ENCODE peak calls at places on chromosomes 6 and 20, in ten cellular contexts. One of them, this sample, is unnamed.

GRCh38 chr6:7178280-7178679 is 70.5 kb downstream of the RREB1 start:
- DNase-seq in body of pancreas: no peak
- DNase-seq in tibial artery: no peak
- DNase-seq in mesendoderm: no peak
- DNase-seq in heart left ventricle: no peak
- DNase-seq in CD8-positive, alpha-beta T cell: no peak
- DNase-seq in K562: no peak
- DNase-seq in GM23248: no peak
- DNase-seq in neural progenitor cell: no peak
- DNase-seq in A549: no peak
- DNase-seq in this sample: no peak

GRCh38 chr6:144284753-144285547 is at the start of gene UTRN:
- DNase-seq in body of pancreas: peak; percentile 83
- DNase-seq in tibial artery: peak; percentile 91
- DNase-seq in mesendoderm: peak; percentile 94
- DNase-seq in heart left ventricle: peak; percentile 87
- DNase-seq in CD8-positive, alpha-beta T cell: peak; percentile 27
- DNase-seq in K562: peak; percentile 65
- DNase-seq in GM23248: peak; percentile 93
- DNase-seq in neural progenitor cell: peak; percentile 94
- DNase-seq in A549: peak; percentile 80
- DNase-seq in this sample: peak; percentile 88

GRCh38 chr6:166167258-166167731 is 356 bp downstream of the TBXT start:
- DNase-seq in body of pancreas: no peak
- DNase-seq in tibial artery: no peak
- DNase-seq in mesendoderm: peak; percentile 65
- DNase-seq in heart left ventricle: no peak
- DNase-seq in CD8-positive, alpha-beta T cell: no peak
- DNase-seq in K562: no peak
- DNase-seq in GM23248: no peak
- DNase-seq in neural progenitor cell: peak; percentile 49
- DNase-seq in A549: no peak
- DNase-seq in this sample: no peak

GRCh38 chr20:13021205-13021970 is 12.6 kb downstream of the SPTLC3 start:
- DNase-seq in body of pancreas: no peak
- DNase-seq in tibial artery: no peak
- DNase-seq in mesendoderm: no peak
- DNase-seq in heart left ventricle: no peak
- DNase-seq in CD8-positive, alpha-beta T cell: no peak
- DNase-seq in K562: no peak
- DNase-seq in GM23248: no peak
- DNase-seq in neural progenitor cell: no peak
- DNase-seq in A549: no peak
- DNase-seq in this sample: no peak

GRCh38 chr6:103875221-103875620 is 984.5 kb downstream of the HACE1 start:
- DNase-seq in body of pancreas: no peak
- DNase-seq in tibial artery: no peak
- DNase-seq in mesendoderm: peak; percentile 93
- DNase-seq in heart left ventricle: no peak
- DNase-seq in CD8-positive, alpha-beta T cell: no peak
- DNase-seq in K562: no peak
- DNase-seq in GM23248: no peak
- DNase-seq in neural progenitor cell: no peak
- DNase-seq in A549: no peak
- DNase-seq in this sample: no peak

GRCh38 chr6:14596410-14596809 is 478.8 kb downstream of the CD83 start:
- DNase-seq in body of pancreas: no peak
- DNase-seq in tibial artery: no peak
- DNase-seq in mesendoderm: peak; percentile 32
- DNase-seq in heart left ventricle: no peak
- DNase-seq in CD8-positive, alpha-beta T cell: no peak
- DNase-seq in K562: peak; percentile 56
- DNase-seq in GM23248: peak; percentile 37
- DNase-seq in neural progenitor cell: no peak
- DNase-seq in A549: peak; percentile 36
- DNase-seq in this sample: peak; percentile 26

GRCh38 chr6:136967874-136968752 is 46.0 kb downstream of the SLC35D3 start:
- DNase-seq in body of pancreas: peak; percentile 86
- DNase-seq in tibial artery: no peak
- DNase-seq in mesendoderm: peak; percentile 89
- DNase-seq in heart left ventricle: peak; percentile 77
- DNase-seq in CD8-positive, alpha-beta T cell: peak; percentile 52
- DNase-seq in K562: peak; percentile 86
- DNase-seq in GM23248: peak; percentile 78
- DNase-seq in neural progenitor cell: peak; percentile 79
- DNase-seq in A549: peak; percentile 72
- DNase-seq in this sample: no peak

GRCh38 chr6:20790032-20790791 is 256.0 kb downstream of the CDKAL1 start:
- DNase-seq in body of pancreas: no peak
- DNase-seq in tibial artery: no peak
- DNase-seq in mesendoderm: no peak
- DNase-seq in heart left ventricle: no peak
- DNase-seq in CD8-positive, alpha-beta T cell: no peak
- DNase-seq in K562: no peak
- DNase-seq in GM23248: no peak
- DNase-seq in neural progenitor cell: no peak
- DNase-seq in A549: no peak
- DNase-seq in this sample: no peak

GRCh38 chr20:31718952-31719643 is 3.6 kb downstream of the BCL2L1 start:
- DNase-seq in body of pancreas: no peak
- DNase-seq in tibial artery: peak; percentile 43
- DNase-seq in mesendoderm: no peak
- DNase-seq in heart left ventricle: no peak
- DNase-seq in CD8-positive, alpha-beta T cell: no peak
- DNase-seq in K562: peak; percentile 28
- DNase-seq in GM23248: no peak
- DNase-seq in neural progenitor cell: no peak
- DNase-seq in A549: no peak
- DNase-seq in this sample: no peak

GRCh38 chr20:31721408-31722332 is 998 bp downstream of the BCL2L1 start:
- DNase-seq in body of pancreas: peak; percentile 41
- DNase-seq in tibial artery: peak; percentile 75
- DNase-seq in mesendoderm: no peak
- DNase-seq in heart left ventricle: peak; percentile 49
- DNase-seq in CD8-positive, alpha-beta T cell: no peak
- DNase-seq in K562: peak; percentile 24
- DNase-seq in GM23248: no peak
- DNase-seq in neural progenitor cell: no peak
- DNase-seq in A549: no peak
- DNase-seq in this sample: no peak

GRCh38 chr20:31722388-31723281 is at the start of gene BCL2L1:
- DNase-seq in body of pancreas: peak; percentile 90
- DNase-seq in tibial artery: peak; percentile 94
- DNase-seq in mesendoderm: peak; percentile 93
- DNase-seq in heart left ventricle: peak; percentile 92
- DNase-seq in CD8-positive, alpha-beta T cell: peak; percentile 57
- DNase-seq in K562: peak; percentile 84
- DNase-seq in GM23248: peak; percentile 95
- DNase-seq in neural progenitor cell: peak; percentile 92
- DNase-seq in A549: peak; percentile 88
- DNase-seq in this sample: peak; percentile 93

GRCh38 chr20:31719644-31720485 is 2.8 kb downstream of the BCL2L1 start:
- DNase-seq in body of pancreas: no peak
- DNase-seq in tibial artery: peak; percentile 72
- DNase-seq in mesendoderm: peak; percentile 87
- DNase-seq in heart left ventricle: no peak
- DNase-seq in CD8-positive, alpha-beta T cell: no peak
- DNase-seq in K562: peak; percentile 38
- DNase-seq in GM23248: no peak
- DNase-seq in neural progenitor cell: peak; percentile 53
- DNase-seq in A549: peak; percentile 93
- DNase-seq in this sample: no peak

DNA sequence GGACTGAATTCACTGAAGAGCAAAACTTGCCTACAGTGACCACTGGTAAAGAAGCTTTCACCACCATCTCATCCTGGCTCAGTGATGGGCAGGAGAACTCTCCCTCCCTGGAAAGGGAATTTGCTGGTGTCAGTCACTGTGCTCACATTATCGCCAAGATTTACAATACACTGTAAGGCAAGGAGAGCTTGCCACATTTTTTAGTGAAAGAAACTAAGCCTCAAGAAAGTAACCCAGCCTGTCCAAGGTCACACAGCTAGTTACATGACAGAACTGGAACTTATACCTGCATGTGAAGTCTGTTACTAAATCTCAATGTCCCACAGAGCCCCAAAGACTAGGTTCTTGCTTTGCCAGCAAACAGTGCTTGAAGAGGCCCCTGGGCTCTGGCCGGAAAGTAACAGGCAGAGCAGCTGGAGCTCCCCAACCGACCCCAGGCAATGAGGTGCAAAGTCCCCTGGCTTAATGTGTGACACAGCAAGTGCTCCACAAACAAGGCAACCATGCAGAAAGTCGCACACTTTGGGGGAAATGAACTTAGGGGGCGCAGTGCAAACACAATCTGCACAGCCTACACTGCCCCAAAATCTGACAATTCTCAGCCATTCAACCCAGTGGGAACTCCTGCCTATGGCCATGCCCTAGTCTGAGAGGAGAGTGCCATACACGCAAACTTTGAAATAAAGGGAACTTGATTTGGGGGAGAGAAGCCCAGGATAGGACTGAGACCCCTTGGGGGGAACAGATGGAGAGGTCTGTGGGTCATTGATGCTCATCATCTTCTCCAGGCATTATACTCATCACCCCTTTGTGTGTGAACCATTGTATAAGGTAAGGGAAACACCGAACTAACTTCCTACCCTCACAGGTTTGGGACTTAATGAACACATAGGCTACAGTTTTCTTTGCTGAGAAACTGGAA is 1.9 kb downstream of the BCL2L1 start:
- DNase-seq in body of pancreas: peak; percentile 58
- DNase-seq in tibial artery: no peak
- DNase-seq in mesendoderm: peak; percentile 37
- DNase-seq in heart left ventricle: no peak
- DNase-seq in CD8-positive, alpha-beta T cell: peak; percentile 23
- DNase-seq in K562: peak; percentile 57
- DNase-seq in GM23248: no peak
- DNase-seq in neural progenitor cell: no peak
- DNase-seq in A549: no peak
- DNase-seq in this sample: peak; percentile 48
- H3K4me1 ChIP-seq in body of pancreas: peaks cover 65% of the 10 kb centered on the region
- H3K4me1 ChIP-seq in tibial artery: peaks cover 50% of the 10 kb centered on the region
- H3K4me1 ChIP-seq in mesendoderm: peaks cover 16% of the 10 kb centered on the region
- H3K4me1 ChIP-seq in heart left ventricle: peaks cover 54% of the 10 kb centered on the region
- H3K4me1 ChIP-seq in CD8-positive, alpha-beta T cell: peaks cover 63% of the 10 kb centered on the region
- H3K4me1 ChIP-seq in K562: peaks cover 23% of the 10 kb centered on the region
- H3K4me1 ChIP-seq in GM23248: peaks cover 53% of the 10 kb centered on the region
- H3K4me1 ChIP-seq in neural progenitor cell: peaks cover 41% of the 10 kb centered on the region
- H3K4me1 ChIP-seq in A549: peaks cover 38% of the 10 kb centered on the region
- H3K4me1 ChIP-seq in this sample: peaks cover 28% of the 10 kb centered on the region

GRCh38 chr6:116191881-116192280 is 62.0 kb downstream of the TSPYL4 start:
- DNase-seq in body of pancreas: no peak
- DNase-seq in tibial artery: no peak
- DNase-seq in mesendoderm: no peak
- DNase-seq in heart left ventricle: no peak
- DNase-seq in CD8-positive, alpha-beta T cell: no peak
- DNase-seq in K562: no peak
- DNase-seq in GM23248: no peak
- DNase-seq in neural progenitor cell: no peak
- DNase-seq in A549: no peak
- DNase-seq in this sample: no peak
- H3K27ac ChIP-seq in body of pancreas: no peak overlapping the region
- H3K27ac ChIP-seq in tibial artery: no peak overlapping the region
- H3K27ac ChIP-seq in mesendoderm: no peak overlapping the region
- H3K27ac ChIP-seq in heart left ventricle: no peak overlapping the region
- H3K27ac ChIP-seq in CD8-positive, alpha-beta T cell: no peak overlapping the region
- H3K27ac ChIP-seq in K562: no peak overlapping the region
- H3K27ac ChIP-seq in GM23248: no peak overlapping the region
- H3K27ac ChIP-seq in neural progenitor cell: no peak overlapping the region
- H3K27ac ChIP-seq in A549: no peak overlapping the region
- H3K27ac ChIP-seq in this sample: no peak overlapping the region

GRCh38 chr6:17994019-17994418 is 6.6 kb upstream of the KIF13A start:
- DNase-seq in body of pancreas: no peak
- DNase-seq in tibial artery: no peak
- DNase-seq in mesendoderm: no peak
- DNase-seq in heart left ventricle: no peak
- DNase-seq in CD8-positive, alpha-beta T cell: no peak
- DNase-seq in K562: no peak
- DNase-seq in GM23248: no peak
- DNase-seq in neural progenitor cell: no peak
- DNase-seq in A549: no peak
- DNase-seq in this sample: no peak
- H3K4me1 ChIP-seq in body of pancreas: peaks cover 2% of the 10 kb centered on the region
- H3K4me1 ChIP-seq in tibial artery: peaks cover 2% of the 10 kb centered on the region
- H3K4me1 ChIP-seq in mesendoderm: no peaks in the 10 kb centered on the region
- H3K4me1 ChIP-seq in heart left ventricle: no peaks in the 10 kb centered on the region
- H3K4me1 ChIP-seq in CD8-positive, alpha-beta T cell: no peaks in the 10 kb centered on the region
- H3K4me1 ChIP-seq in K562: peaks cover 11% of the 10 kb centered on the region
- H3K4me1 ChIP-seq in GM23248: peaks cover 21% of the 10 kb centered on the region
- H3K4me1 ChIP-seq in neural progenitor cell: no peaks in the 10 kb centered on the region
- H3K4me1 ChIP-seq in A549: peaks cover 12% of the 10 kb centered on the region
- H3K4me1 ChIP-seq in this sample: no peaks in the 10 kb centered on the region

GRCh38 chr20:23147964-23148720 is 62.0 kb upstream of the CD93 start:
- DNase-seq in body of pancreas: no peak
- DNase-seq in tibial artery: peak; percentile 91
- DNase-seq in mesendoderm: no peak
- DNase-seq in heart left ventricle: no peak
- DNase-seq in CD8-positive, alpha-beta T cell: no peak
- DNase-seq in K562: peak; percentile 92
- DNase-seq in GM23248: peak; percentile 93
- DNase-seq in neural progenitor cell: no peak
- DNase-seq in A549: peak; percentile 57
- DNase-seq in this sample: peak; percentile 79

GRCh38 chr20:23148721-23149570 is 62.8 kb upstream of the CD93 start:
- DNase-seq in body of pancreas: no peak
- DNase-seq in tibial artery: peak; percentile 54
- DNase-seq in mesendoderm: no peak
- DNase-seq in heart left ventricle: no peak
- DNase-seq in CD8-positive, alpha-beta T cell: no peak
- DNase-seq in K562: peak; percentile 57
- DNase-seq in GM23248: no peak
- DNase-seq in neural progenitor cell: no peak
- DNase-seq in A549: no peak
- DNase-seq in this sample: peak; percentile 49

GRCh38 chr20:23146857-23147256 is 60.7 kb upstream of the CD93 start:
- DNase-seq in body of pancreas: no peak
- DNase-seq in tibial artery: peak; percentile 39
- DNase-seq in mesendoderm: no peak
- DNase-seq in heart left ventricle: no peak
- DNase-seq in CD8-positive, alpha-beta T cell: no peak
- DNase-seq in K562: peak; percentile 74
- DNase-seq in GM23248: peak; percentile 6
- DNase-seq in neural progenitor cell: no peak
- DNase-seq in A549: no peak
- DNase-seq in this sample: peak; percentile 59

GRCh38 chr20:23146111-23146640 is 60.1 kb upstream of the CD93 start:
- DNase-seq in body of pancreas: no peak
- DNase-seq in tibial artery: peak; percentile 39
- DNase-seq in mesendoderm: no peak
- DNase-seq in heart left ventricle: no peak
- DNase-seq in CD8-positive, alpha-beta T cell: no peak
- DNase-seq in K562: no peak
- DNase-seq in GM23248: peak; percentile 23
- DNase-seq in neural progenitor cell: no peak
- DNase-seq in A549: no peak
- DNase-seq in this sample: peak; percentile 58

DNA sequence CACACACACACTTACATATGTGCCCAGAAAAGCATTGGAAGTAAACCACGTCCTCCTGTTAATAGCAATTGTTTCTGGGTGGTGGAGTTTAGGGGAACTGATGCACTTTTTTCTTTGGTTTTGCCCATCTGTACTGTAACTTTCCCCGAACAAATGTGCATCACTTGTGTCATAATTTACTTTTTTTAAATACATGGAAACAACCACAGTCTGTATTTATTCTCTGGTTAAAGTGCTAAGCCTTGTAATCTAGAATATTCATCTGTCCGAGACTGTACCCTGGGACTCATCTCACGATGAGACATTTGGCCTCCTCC is 61.5 kb upstream of the CD93 start:
- DNase-seq in body of pancreas: no peak
- DNase-seq in tibial artery: no peak
- DNase-seq in mesendoderm: no peak
- DNase-seq in heart left ventricle: no peak
- DNase-seq in CD8-positive, alpha-beta T cell: no peak
- DNase-seq in K562: no peak
- DNase-seq in GM23248: no peak
- DNase-seq in neural progenitor cell: no peak
- DNase-seq in A549: no peak
- DNase-seq in this sample: no peak
- H3K27ac ChIP-seq in body of pancreas: peak overlapping the region; percentile 34
- H3K27ac ChIP-seq in tibial artery: peak overlapping the region; percentile 91
- H3K27ac ChIP-seq in mesendoderm: no peak overlapping the region
- H3K27ac ChIP-seq in heart left ventricle: no peak overlapping the region
- H3K27ac ChIP-seq in CD8-positive, alpha-beta T cell: no peak overlapping the region
- H3K27ac ChIP-seq in K562: peak overlapping the region; percentile 99
- H3K27ac ChIP-seq in GM23248: peak overlapping the region; percentile 97
- H3K27ac ChIP-seq in neural progenitor cell: no peak overlapping the region
- H3K27ac ChIP-seq in A549: peak overlapping the region; percentile 65
- H3K27ac ChIP-seq in this sample: peak overlapping the region; percentile 93